ENCODE peak calls at places on chromosomes 12 and 14, in eight cellular contexts. One of them, this sample, is unnamed.

GRCh38 chr14:71011479-71011878 is 104.2 kb downstream of the PCNX1 start:
- DNase-seq in fibroblast of lung: no peak
- DNase-seq in mesenchymal stem cell: no peak
- DNase-seq in endothelial cell of umbilical vein: peak; percentile 20
- DNase-seq in mammary epithelial cell: no peak
- DNase-seq in astrocyte: no peak
- DNase-seq in IMR-90: no peak
- DNase-seq in H9: no peak
- DNase-seq in this sample: peak; percentile 31

GRCh38 chr12:27575099-27575779 is 51.2 kb downstream of the PPFIBP1 start:
- DNase-seq in fibroblast of lung: peak; percentile 50
- DNase-seq in mesenchymal stem cell: peak; percentile 55
- DNase-seq in endothelial cell of umbilical vein: no peak
- DNase-seq in mammary epithelial cell: no peak
- DNase-seq in astrocyte: peak; percentile 41
- DNase-seq in IMR-90: peak; percentile 41
- DNase-seq in H9: no peak
- DNase-seq in this sample: peak; percentile 46

GRCh38 chr14:42002139-42002538 is 395.5 kb downstream of the LRFN5 start:
- DNase-seq in fibroblast of lung: peak; percentile 48
- DNase-seq in mesenchymal stem cell: peak; percentile 6
- DNase-seq in endothelial cell of umbilical vein: no peak
- DNase-seq in mammary epithelial cell: no peak
- DNase-seq in astrocyte: peak; percentile 35
- DNase-seq in IMR-90: peak; percentile 39
- DNase-seq in H9: no peak
- DNase-seq in this sample: peak; percentile 34

GRCh38 chr14:99040711-99041110 is 231.3 kb downstream of the BCL11B start:
- DNase-seq in fibroblast of lung: no peak
- DNase-seq in mesenchymal stem cell: no peak
- DNase-seq in endothelial cell of umbilical vein: no peak
- DNase-seq in mammary epithelial cell: no peak
- DNase-seq in astrocyte: no peak
- DNase-seq in IMR-90: no peak
- DNase-seq in H9: no peak
- DNase-seq in this sample: no peak

GRCh38 chr12:12108441-12109058 is 37.8 kb downstream of the BCL2L14 start:
- DNase-seq in fibroblast of lung: no peak
- DNase-seq in mesenchymal stem cell: no peak
- DNase-seq in endothelial cell of umbilical vein: no peak
- DNase-seq in mammary epithelial cell: no peak
- DNase-seq in astrocyte: no peak
- DNase-seq in IMR-90: no peak
- DNase-seq in H9: no peak
- DNase-seq in this sample: no peak

GRCh38 chr12:1044697-1045096 is 53.7 kb downstream of the ERC1 start:
- DNase-seq in fibroblast of lung: peak; percentile 66
- DNase-seq in mesenchymal stem cell: peak; percentile 22
- DNase-seq in endothelial cell of umbilical vein: peak; percentile 68
- DNase-seq in mammary epithelial cell: peak; percentile 32
- DNase-seq in astrocyte: peak; percentile 55
- DNase-seq in IMR-90: peak; percentile 53
- DNase-seq in H9: no peak
- DNase-seq in this sample: peak; percentile 77

GRCh38 chr12:64946132-64946829 is 121.8 kb downstream of the TBC1D30 start:
- DNase-seq in fibroblast of lung: peak; percentile 55
- DNase-seq in mesenchymal stem cell: peak; percentile 11
- DNase-seq in endothelial cell of umbilical vein: peak; percentile 97
- DNase-seq in mammary epithelial cell: no peak
- DNase-seq in astrocyte: peak; percentile 41
- DNase-seq in IMR-90: peak; percentile 7
- DNase-seq in H9: no peak
- DNase-seq in this sample: no peak

GRCh38 chr12:126051611-126052107 is 986.4 kb downstream of the AACS start:
- DNase-seq in fibroblast of lung: peak; percentile 96
- DNase-seq in mesenchymal stem cell: no peak
- DNase-seq in endothelial cell of umbilical vein: no peak
- DNase-seq in mammary epithelial cell: peak; percentile 31
- DNase-seq in astrocyte: peak; percentile 97
- DNase-seq in IMR-90: no peak
- DNase-seq in H9: no peak
- DNase-seq in this sample: peak; percentile 74

GRCh38 chr12:54222609-54223008 is 33.8 kb upstream of the SMUG1 start:
- DNase-seq in fibroblast of lung: peak; percentile 98
- DNase-seq in mesenchymal stem cell: peak; percentile 96
- DNase-seq in endothelial cell of umbilical vein: no peak
- DNase-seq in mammary epithelial cell: peak; percentile 90
- DNase-seq in astrocyte: peak; percentile 97
- DNase-seq in IMR-90: peak; percentile 98
- DNase-seq in H9: no peak
- DNase-seq in this sample: peak; percentile 68

GRCh38 chr12:73106296-73106695 is 834.1 kb downstream of the TRHDE start:
- DNase-seq in fibroblast of lung: no peak
- DNase-seq in mesenchymal stem cell: no peak
- DNase-seq in endothelial cell of umbilical vein: no peak
- DNase-seq in mammary epithelial cell: peak; percentile 6
- DNase-seq in astrocyte: no peak
- DNase-seq in IMR-90: no peak
- DNase-seq in H9: peak; percentile 42
- DNase-seq in this sample: peak; percentile 37

GRCh38 chr14:54856152-54856551 is 46.5 kb downstream of the GCH1 start:
- DNase-seq in fibroblast of lung: no peak
- DNase-seq in mesenchymal stem cell: no peak
- DNase-seq in endothelial cell of umbilical vein: no peak
- DNase-seq in mammary epithelial cell: no peak
- DNase-seq in astrocyte: no peak
- DNase-seq in IMR-90: no peak
- DNase-seq in H9: no peak
- DNase-seq in this sample: no peak

GRCh38 chr12:108664338-108665258 is 30.9 kb upstream of the SELPLG start:
- DNase-seq in fibroblast of lung: peak; percentile 91
- DNase-seq in mesenchymal stem cell: peak; percentile 97
- DNase-seq in endothelial cell of umbilical vein: peak; percentile 99
- DNase-seq in mammary epithelial cell: peak; percentile 90
- DNase-seq in astrocyte: peak; percentile 87
- DNase-seq in IMR-90: peak; percentile 95
- DNase-seq in H9: peak; percentile 88
- DNase-seq in this sample: peak; percentile 98

GRCh38 chr12:116538076-116538591 is 21.0 kb upstream of the MAP1LC3B2 start:
- DNase-seq in fibroblast of lung: no peak
- DNase-seq in mesenchymal stem cell: no peak
- DNase-seq in endothelial cell of umbilical vein: no peak
- DNase-seq in mammary epithelial cell: no peak
- DNase-seq in astrocyte: no peak
- DNase-seq in IMR-90: no peak
- DNase-seq in H9: no peak
- DNase-seq in this sample: no peak

GRCh38 chr12:99387661-99388060 is 259.9 kb upstream of the GARIN6 start:
- DNase-seq in fibroblast of lung: peak; percentile 43
- DNase-seq in mesenchymal stem cell: no peak
- DNase-seq in endothelial cell of umbilical vein: no peak
- DNase-seq in mammary epithelial cell: no peak
- DNase-seq in astrocyte: peak; percentile 26
- DNase-seq in IMR-90: no peak
- DNase-seq in H9: no peak
- DNase-seq in this sample: no peak

GRCh38 chr14:72723741-72724530 is 170.0 kb downstream of the DPF3 start:
- DNase-seq in fibroblast of lung: no peak
- DNase-seq in mesenchymal stem cell: no peak
- DNase-seq in endothelial cell of umbilical vein: peak; percentile 23
- DNase-seq in mammary epithelial cell: no peak
- DNase-seq in astrocyte: no peak
- DNase-seq in IMR-90: peak; percentile 44
- DNase-seq in H9: no peak
- DNase-seq in this sample: no peak

GRCh38 chr12:52063986-52064649 is 5.7 kb upstream of the ATG101 start:
- DNase-seq in fibroblast of lung: peak; percentile 86
- DNase-seq in mesenchymal stem cell: peak; percentile 87
- DNase-seq in endothelial cell of umbilical vein: peak; percentile 73
- DNase-seq in mammary epithelial cell: no peak
- DNase-seq in astrocyte: peak; percentile 84
- DNase-seq in IMR-90: peak; percentile 97
- DNase-seq in H9: no peak
- DNase-seq in this sample: peak; percentile 18

GRCh38 chr14:76908834-76909233 is 82.6 kb downstream of the LRRC74A start:
- DNase-seq in fibroblast of lung: no peak
- DNase-seq in mesenchymal stem cell: no peak
- DNase-seq in endothelial cell of umbilical vein: no peak
- DNase-seq in mammary epithelial cell: no peak
- DNase-seq in astrocyte: no peak
- DNase-seq in IMR-90: no peak
- DNase-seq in H9: no peak
- DNase-seq in this sample: no peak

GRCh38 chr12:106062693-106063092 is 76.1 kb downstream of the NUAK1 start:
- DNase-seq in fibroblast of lung: no peak
- DNase-seq in mesenchymal stem cell: no peak
- DNase-seq in endothelial cell of umbilical vein: peak; percentile 42
- DNase-seq in mammary epithelial cell: no peak
- DNase-seq in astrocyte: no peak
- DNase-seq in IMR-90: no peak
- DNase-seq in H9: no peak
- DNase-seq in this sample: peak; percentile 11

GRCh38 chr14:32883189-32883588 is 55.5 kb upstream of the NPAS3 start:
- DNase-seq in fibroblast of lung: no peak
- DNase-seq in mesenchymal stem cell: peak; percentile 13
- DNase-seq in endothelial cell of umbilical vein: no peak
- DNase-seq in mammary epithelial cell: no peak
- DNase-seq in astrocyte: no peak
- DNase-seq in IMR-90: no peak
- DNase-seq in H9: no peak
- DNase-seq in this sample: peak; percentile 35

GRCh38 chr14:61150851-61151250 is 130.3 kb downstream of the TMEM30B start:
- DNase-seq in fibroblast of lung: no peak
- DNase-seq in mesenchymal stem cell: no peak
- DNase-seq in endothelial cell of umbilical vein: no peak
- DNase-seq in mammary epithelial cell: no peak
- DNase-seq in astrocyte: no peak
- DNase-seq in IMR-90: peak; percentile 42
- DNase-seq in H9: no peak
- DNase-seq in this sample: no peak

GRCh38 chr14:100827140-100827517 is 1.2 kb downstream of the MEG3 start:
- DNase-seq in fibroblast of lung: peak; percentile 33
- DNase-seq in mesenchymal stem cell: no peak
- DNase-seq in endothelial cell of umbilical vein: peak; percentile 18
- DNase-seq in mammary epithelial cell: no peak
- DNase-seq in astrocyte: no peak
- DNase-seq in IMR-90: peak; percentile 16
- DNase-seq in H9: no peak
- DNase-seq in this sample: no peak

GRCh38 chr12:75706786-75707605 is 195.6 kb upstream of the KRR1 start:
- DNase-seq in fibroblast of lung: peak; percentile 81
- DNase-seq in mesenchymal stem cell: peak; percentile 83
- DNase-seq in endothelial cell of umbilical vein: peak; percentile 87
- DNase-seq in mammary epithelial cell: no peak
- DNase-seq in astrocyte: peak; percentile 81
- DNase-seq in IMR-90: peak; percentile 93
- DNase-seq in H9: no peak
- DNase-seq in this sample: no peak

DNA sequence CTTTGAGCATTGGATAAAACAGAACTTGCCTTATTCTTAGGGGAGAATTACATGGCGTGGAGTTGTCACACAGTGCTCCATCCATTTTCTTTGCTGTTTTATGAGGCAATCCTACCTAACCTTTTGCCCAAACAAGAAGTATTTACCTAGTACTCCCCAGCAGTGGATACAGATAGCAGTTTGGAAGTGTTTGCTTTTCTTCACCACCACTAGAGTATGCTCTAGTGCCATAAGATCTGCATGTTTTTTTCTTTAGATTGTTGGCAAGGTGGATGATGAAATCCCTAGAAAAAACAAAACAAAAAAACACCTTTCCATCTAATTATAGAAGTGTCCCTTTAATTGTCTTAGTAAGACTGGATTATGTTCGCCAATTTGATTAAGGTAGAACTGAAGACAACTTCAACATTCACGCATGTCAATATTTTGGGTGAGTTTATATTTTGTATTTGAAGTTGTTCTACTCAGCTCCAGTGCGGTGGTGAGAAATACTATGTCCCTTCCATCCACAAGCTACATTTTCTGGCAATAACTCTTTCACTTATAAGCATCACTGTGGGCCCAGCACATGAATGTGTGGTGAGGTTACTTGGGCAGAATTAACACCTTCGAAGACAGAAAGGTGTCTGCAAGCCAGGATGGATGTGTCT is 23.6 kb upstream of the TMEM260 start:
- DNase-seq in fibroblast of lung: peak; percentile 20
- DNase-seq in mesenchymal stem cell: peak; percentile 41
- DNase-seq in endothelial cell of umbilical vein: peak; percentile 46
- DNase-seq in mammary epithelial cell: peak; percentile 21
- DNase-seq in astrocyte: peak; percentile 24
- DNase-seq in IMR-90: peak; percentile 43
- DNase-seq in H9: no peak
- DNase-seq in this sample: peak; percentile 86
- H3K9ac ChIP-seq in fibroblast of lung: no peak overlapping the region
- H3K9ac ChIP-seq in mesenchymal stem cell: no peak overlapping the region
- H3K9ac ChIP-seq in endothelial cell of umbilical vein: no peak overlapping the region
- H3K9ac ChIP-seq in mammary epithelial cell: no peak overlapping the region
- H3K9ac ChIP-seq in astrocyte: no peak overlapping the region
- H3K9ac ChIP-seq in IMR-90: no peak overlapping the region
- H3K9ac ChIP-seq in H9: no peak overlapping the region
- H3K9ac ChIP-seq in this sample: no peak overlapping the region

GRCh38 chr12:55934773-55935172 is 3.8 kb downstream of the DGKA start:
- DNase-seq in fibroblast of lung: no peak
- DNase-seq in mesenchymal stem cell: no peak
- DNase-seq in endothelial cell of umbilical vein: no peak
- DNase-seq in mammary epithelial cell: no peak
- DNase-seq in astrocyte: no peak
- DNase-seq in IMR-90: no peak
- DNase-seq in H9: no peak
- DNase-seq in this sample: no peak
- H3K4me2 ChIP-seq in fibroblast of lung: no peak overlapping the region
- H3K4me2 ChIP-seq in mesenchymal stem cell: no peak overlapping the region
- H3K4me2 ChIP-seq in endothelial cell of umbilical vein: no peak overlapping the region
- H3K4me2 ChIP-seq in mammary epithelial cell: peak overlapping the region; percentile 9
- H3K4me2 ChIP-seq in astrocyte: no peak overlapping the region
- H3K4me2 ChIP-seq in IMR-90: no peak overlapping the region
- H3K4me2 ChIP-seq in H9: no peak overlapping the region
- H3K4me2 ChIP-seq in this sample: no peak overlapping the region

GRCh38 chr14:66745078-66745477 is 237.1 kb downstream of the GPHN start:
- DNase-seq in fibroblast of lung: no peak
- DNase-seq in mesenchymal stem cell: no peak
- DNase-seq in endothelial cell of umbilical vein: no peak
- DNase-seq in mammary epithelial cell: no peak
- DNase-seq in astrocyte: no peak
- DNase-seq in IMR-90: no peak
- DNase-seq in H9: no peak
- DNase-seq in this sample: no peak
- H3K9ac ChIP-seq in fibroblast of lung: no peak overlapping the region
- H3K9ac ChIP-seq in mesenchymal stem cell: no peak overlapping the region
- H3K9ac ChIP-seq in endothelial cell of umbilical vein: no peak overlapping the region
- H3K9ac ChIP-seq in mammary epithelial cell: no peak overlapping the region
- H3K9ac ChIP-seq in astrocyte: no peak overlapping the region
- H3K9ac ChIP-seq in IMR-90: no peak overlapping the region
- H3K9ac ChIP-seq in H9: no peak overlapping the region
- H3K9ac ChIP-seq in this sample: no peak overlapping the region

DNA sequence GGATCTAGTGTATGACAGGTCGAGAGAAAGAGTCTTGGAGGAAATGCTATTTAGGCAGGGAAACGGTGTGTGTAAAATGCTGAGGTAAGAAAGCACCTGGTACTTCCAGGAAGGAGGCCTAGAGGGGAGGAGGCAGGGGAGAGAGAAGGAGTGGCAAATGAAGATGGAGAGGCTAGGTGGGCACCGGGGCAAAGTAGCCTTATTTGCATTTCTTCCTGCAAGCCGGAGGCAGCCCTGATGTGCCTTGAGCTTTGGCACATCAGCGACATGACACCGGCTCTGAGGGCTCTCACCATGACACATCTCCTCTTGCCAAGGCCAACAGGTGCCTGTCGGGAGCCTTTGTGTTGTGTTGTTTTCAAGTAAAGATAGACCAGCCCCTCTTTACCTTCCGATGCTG is 61.6 kb downstream of the CPM start:
- DNase-seq in fibroblast of lung: no peak
- DNase-seq in mesenchymal stem cell: no peak
- DNase-seq in endothelial cell of umbilical vein: no peak
- DNase-seq in mammary epithelial cell: no peak
- DNase-seq in astrocyte: no peak
- DNase-seq in IMR-90: no peak
- DNase-seq in H9: no peak
- DNase-seq in this sample: no peak
- H3K4me2 ChIP-seq in fibroblast of lung: no peak overlapping the region
- H3K4me2 ChIP-seq in mesenchymal stem cell: no peak overlapping the region
- H3K4me2 ChIP-seq in endothelial cell of umbilical vein: no peak overlapping the region
- H3K4me2 ChIP-seq in mammary epithelial cell: no peak overlapping the region
- H3K4me2 ChIP-seq in astrocyte: no peak overlapping the region
- H3K4me2 ChIP-seq in IMR-90: no peak overlapping the region
- H3K4me2 ChIP-seq in H9: no peak overlapping the region
- H3K4me2 ChIP-seq in this sample: no peak overlapping the region